ENCODE peak calls at places on chromosomes 7 and 10, in four cellular contexts. J, E, H and N are unnamed samples.

GRCh38 chr10:20536381-20536780 is 360.7 kb downstream of the NEBL start:
- DNase-seq in H (no peak), J (no peak), E (no peak), N (no peak)

GRCh38 chr10:70578371-70578947 is 24.1 kb downstream of the PRF1 start:
- DNase-seq in H (peak; percentile 86), J (peak; percentile 15), E (peak; percentile 85), N (peak; percentile 76)

GRCh38 chr7:137120690-137121089 is 222.8 kb downstream of the PTN start:
- DNase-seq in J (no peak), E (peak; percentile 76), H (no peak), N (no peak)

GRCh38 chr7:157080111-157080730 is 58.5 kb upstream of the UBE3C start:
- DNase-seq in J (peak; percentile 39), E (no peak), H (no peak), N (no peak)

GRCh38 chr10:97731346-97732051 is 5.4 kb upstream of the ZFYVE27 start:
- DNase-seq in E (peak; percentile 89), J (peak; percentile 85), H (peak; percentile 64), N (no peak)

GRCh38 chr7:92550194-92550593 is 21.6 kb downstream of the RBM48 start:
- DNase-seq in H (no peak), J (no peak), E (no peak), N (no peak)

GRCh38 chr7:88092676-88092999 is 127.2 kb downstream of the SRI start:
- DNase-seq in E (peak; percentile 2), J (no peak), H (no peak), N (no peak)

GRCh38 chr10:43199684-43200537 is 61.7 kb downstream of the CSGALNACT2 start:
- DNase-seq in H (no peak), J (peak; percentile 50), E (no peak), N (no peak)

GRCh38 chr7:54841772-54842707 is 83.0 kb upstream of the SEC61G start:
- DNase-seq in E (peak; percentile 80), J (no peak), H (peak; percentile 66), N (no peak)

GRCh38 chr10:2928219-2928840 is 139.0 kb upstream of the PFKP start:
- DNase-seq in J (peak; percentile 72), H (peak; percentile 83), E (peak; percentile 70), N (no peak)

GRCh38 chr7:107966701-107967100 is 36.3 kb downstream of the LAMB1 start:
- DNase-seq in E (peak; percentile 58), H (no peak), J (no peak), N (peak; percentile 33)

GRCh38 chr7:112103246-112103645 is 103.0 kb downstream of the DOCK4 start:
- DNase-seq in E (no peak), H (peak; percentile 30), J (no peak), N (no peak)

GRCh38 chr7:42315631-42316030 is 78.6 kb upstream of the GLI3 start:
- DNase-seq in J (no peak), H (no peak), E (no peak), N (no peak)

GRCh38 chr10:44935961-44936285 is 23.7 kb upstream of the RASSF4 start:
- DNase-seq in J (no peak), E (no peak), H (no peak), N (no peak)

GRCh38 chr10:71596127-71596526 is 123.5 kb downstream of the C10orf105 start:
- DNase-seq in J (no peak), E (no peak), H (no peak), N (no peak)

GRCh38 chr10:85100495-85100894 is 772.1 kb downstream of the CCSER2 start:
- DNase-seq in J (no peak), E (no peak), H (no peak), N (no peak)

GRCh38 chr10:69972951-69973350 is 79.7 kb upstream of the MACROH2A2 start:
- DNase-seq in H (no peak), E (peak; percentile 53), J (no peak), N (no peak)

GRCh38 chr7:111424768-111425167 is 137.5 kb downstream of the IMMP2L start:
- DNase-seq in H (no peak), E (peak; percentile 27), J (no peak), N (no peak)

GRCh38 chr7:135943266-135943889 is 33.8 kb downstream of the MTPN start:
- DNase-seq in J (no peak), E (peak; percentile 34), H (no peak), N (no peak)

GRCh38 chr7:91463330-91463729 is 199.1 kb downstream of the FZD1 start:
- DNase-seq in H (no peak), E (no peak), J (no peak), N (no peak)

GRCh38 chr7:155836216-155837125 is 24.2 kb upstream of the SHH start:
- DNase-seq in H (no peak), J (peak; percentile 46), E (no peak), N (no peak)

GRCh38 chr10:5840314-5841307 is 27.4 kb upstream of the GDI2 start:
- DNase-seq in E (peak; percentile 17), J (no peak), H (no peak), N (no peak)

GRCh38 chr10:133421336-133422222 is 2.8 kb downstream of the SPRN start:
- DNase-seq in J (no peak), H (no peak), E (no peak), N (no peak)

GRCh38 chr7:41698726-41699125 is 4.2 kb downstream of the INHBA start:
- DNase-seq in H (no peak), E (peak; percentile 64), J (no peak), N (no peak)

GRCh38 chr10:70956029-70956759 is 67.8 kb upstream of the PCBD1 start:
- DNase-seq in H (no peak), E (no peak), J (no peak), N (no peak)

GRCh38 chr10:132942740-132943554 is 577 bp upstream of the CFAP46 start:
- DNase-seq in E (no peak), J (no peak), H (no peak), N (no peak)

GRCh38 chr10:62692085-62692484 is 112.4 kb upstream of the ADO start:
- DNase-seq in J (no peak), E (no peak), H (no peak), N (no peak)

GRCh38 chr10:109894516-109894915 is 28.8 kb downstream of the XPNPEP1 start:
- DNase-seq in H (no peak), J (peak; percentile 92), E (peak; percentile 98), N (no peak)

GRCh38 chr7:125773113-125773800 is 843.6 kb upstream of the POT1 start:
- DNase-seq in H (no peak), J (no peak), E (no peak), N (no peak)

GRCh38 chr10:69056129-69056528 is 31.8 kb upstream of the SRGN start:
- DNase-seq in J (no peak), H (no peak), E (no peak), N (no peak)

GRCh38 chr7:131250331-131250730 is 77.3 kb upstream of the MKLN1 start:
- DNase-seq in E (no peak), J (no peak), H (no peak), N (no peak)

GRCh38 chr7:97770845-97771244 is 39.0 kb downstream of the TAC1 start:
- DNase-seq in E (no peak), H (no peak), J (no peak), N (no peak)

GRCh38 chr7:152414779-152415178 is 21.0 kb downstream of the KMT2C start:
- DNase-seq in J (no peak), E (no peak), H (no peak), N (no peak)

GRCh38 chr7:145324081-145324480 is 488.2 kb upstream of the TPK1 start:
- DNase-seq in H (no peak), E (no peak), J (no peak), N (no peak)

GRCh38 chr7:99128076-99128950 is 15.6 kb downstream of the SMURF1 start:
- DNase-seq in J (no peak), H (no peak), E (no peak), N (no peak)

GRCh38 chr10:79070611-79071534 is 2.1 kb downstream of the ZMIZ1 start:
- DNase-seq in H (peak; percentile 87), E (peak; percentile 97), J (peak; percentile 98), N (no peak)

GRCh38 chr10:79070091-79070610 is 1.4 kb downstream of the ZMIZ1 start:
- DNase-seq in E (peak; percentile 52), J (peak; percentile 83), H (peak; percentile 41), N (no peak)

GRCh38 chr10:79068203-79068561 is 584 bp upstream of the ZMIZ1 start:
- DNase-seq in E (no peak), J (no peak), H (peak; percentile 47), N (no peak)

GRCh38 chr10:79068562-79069324 is at the start of gene ZMIZ1:
- DNase-seq in E (peak; percentile 93), J (peak; percentile 97), H (peak; percentile 92), N (no peak)

DNA sequence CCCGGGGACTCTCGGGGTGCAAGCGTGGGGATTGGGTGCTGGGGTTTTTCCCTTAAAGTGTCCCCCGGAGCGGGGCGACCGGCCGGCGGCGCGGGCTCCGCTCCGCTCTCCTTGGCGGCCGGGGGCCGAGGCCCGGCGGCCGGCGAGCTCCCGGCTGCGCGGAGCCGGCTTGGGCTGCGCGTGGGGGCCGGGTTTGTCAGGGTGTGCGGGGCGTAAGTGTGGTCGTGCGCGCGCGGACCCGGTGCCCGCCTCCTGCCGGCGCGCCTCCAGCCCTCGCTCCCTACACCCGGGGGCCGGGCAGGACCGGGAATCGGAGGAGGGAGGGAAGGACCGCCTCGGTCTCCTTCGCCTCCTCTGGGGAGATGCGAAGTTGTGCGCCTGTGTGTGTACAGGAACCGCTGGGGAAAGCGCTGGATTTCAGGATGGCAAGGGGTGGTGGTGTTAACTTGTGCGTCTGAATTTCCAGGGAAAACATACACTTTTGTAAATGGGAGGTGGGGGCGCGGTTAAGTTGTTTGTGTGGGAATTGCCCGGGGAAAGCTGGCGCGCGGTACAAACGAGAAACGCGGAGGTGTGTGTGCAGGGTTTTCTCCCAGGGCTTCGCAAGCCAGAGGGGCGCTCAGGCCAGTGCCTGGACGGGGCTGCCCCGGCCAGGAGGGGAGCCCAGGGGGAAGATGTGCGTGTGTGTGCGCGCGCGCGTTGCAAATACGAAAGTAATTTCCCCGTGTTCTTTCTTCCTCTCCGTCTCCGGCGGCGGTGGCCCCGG is 742 bp downstream of the ZMIZ1 start:
- DNase-seq in H (peak; percentile 56), E (peak; percentile 44), J (peak; percentile 81), N (no peak)
- TF ChIP-seq CTCF in H (no peak), E (no peak), J (no peak), N (no peak)

GRCh38 chr10:102384053-102384452 is 11.5 kb upstream of the NFKB2 start:
- DNase-seq in J (no peak), E (peak; percentile 15), H (no peak), N (no peak)
- TF ChIP-seq CTCF in J (no peak), E (peak; percentile 16), H (no peak), N (peak; percentile 23)

DNA sequence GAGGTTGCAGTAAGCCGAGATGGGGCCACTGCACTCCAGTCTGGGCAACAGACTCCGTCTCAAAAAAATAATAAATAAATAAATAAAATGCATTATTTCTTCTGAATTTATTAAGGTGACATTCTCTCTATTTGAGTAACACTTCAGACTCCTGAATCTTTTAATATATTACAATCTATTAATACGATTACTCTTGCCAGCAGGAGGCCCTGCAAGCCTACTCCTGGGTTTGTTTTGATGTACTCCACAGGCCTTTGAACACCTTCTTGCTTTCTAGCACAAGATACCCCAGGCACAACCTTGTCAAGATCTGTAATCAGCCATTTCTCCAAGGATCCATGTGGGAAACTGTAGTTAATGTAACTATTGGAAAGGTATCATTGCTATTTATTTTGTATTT is 63.5 kb downstream of the COBL start:
- DNase-seq in J (no peak), H (peak; percentile 49), E (no peak), N (no peak)
- TF ChIP-seq CTCF in J (no peak), H (no peak), E (no peak), N (peak; percentile 48)

DNA sequence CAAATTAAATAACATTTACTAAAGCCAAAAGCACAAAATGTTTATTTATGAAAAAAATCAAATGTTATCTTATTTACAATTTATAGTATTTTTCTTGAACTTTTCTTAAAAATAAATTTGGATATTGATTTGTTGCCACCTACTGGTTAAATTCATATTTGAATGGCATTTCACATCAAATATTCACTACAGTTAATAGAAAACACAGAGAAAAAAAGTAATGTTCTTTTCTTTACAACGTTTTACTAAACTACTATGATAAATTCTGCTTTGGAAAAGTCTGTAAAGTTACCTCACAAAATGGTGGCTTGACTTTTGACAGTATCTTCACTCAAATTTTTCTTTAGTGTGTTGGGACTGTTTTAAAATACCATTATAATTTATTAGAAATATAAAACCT is 52.7 kb downstream of the SRPK2 start:
- DNase-seq in H (no peak), E (peak; percentile 41), J (no peak), N (no peak)
- TF ChIP-seq CTCF in H (no peak), E (peak; percentile 33), J (no peak), N (no peak)